ENCODE peak calls at places on chromosomes 3 and 15, in four cellular contexts. R is astrocyte, X is endodermal cell, U is HepG2. A is an unnamed sample.

GRCh38 chr3:127438951-127439350 is 151.1 kb upstream of the PRR20G start:
- DNase-seq in R (no peak), X (peak; percentile 24), U (no peak), A (no peak)

GRCh38 chr3:182807056-182807455 is 13.8 kb downstream of the ATP11B start:
- DNase-seq in R (no peak), X (no peak), U (no peak), A (no peak)

GRCh38 chr15:99928429-99928981 is 195.3 kb upstream of the LYSMD4 start:
- DNase-seq in R (peak; percentile 55), X (peak; percentile 79), U (no peak), A (peak; percentile 87)

GRCh38 chr15:66849393-66849745 is 147.3 kb downstream of the SMAD6 start:
- DNase-seq in R (no peak), X (peak; percentile 39), U (no peak), A (no peak)

GRCh38 chr15:68986292-68986691 is 28.2 kb upstream of the NOX5 start:
- DNase-seq in R (no peak), X (no peak), U (no peak), A (no peak)

GRCh38 chr3:30073622-30074021 is 532.8 kb upstream of the TGFBR2 start:
- DNase-seq in R (no peak), X (no peak), U (no peak), A (no peak)

GRCh38 chr15:64249406-64249805 is 86.6 kb upstream of the PPIB start:
- DNase-seq in R (peak; percentile 49), X (no peak), U (no peak), A (no peak)

GRCh38 chr3:15055019-15055557 is 10.0 kb downstream of the MRPS25 start:
- DNase-seq in R (peak; percentile 58), X (no peak), U (no peak), A (no peak)

GRCh38 chr3:45741742-45742141 is 52.5 kb downstream of the SACM1L start:
- DNase-seq in R (no peak), X (no peak), U (no peak), A (no peak)

GRCh38 chr3:34258271-34259015 is 460.0 kb downstream of the PDCD6IP start:
- DNase-seq in R (no peak), X (peak; percentile 70), U (no peak), A (no peak)

GRCh38 chr3:34256021-34256420 is 457.6 kb downstream of the PDCD6IP start:
- DNase-seq in R (no peak), X (no peak), U (no peak), A (no peak)

GRCh38 chr3:34254285-34254684 is 455.9 kb downstream of the PDCD6IP start:
- DNase-seq in R (no peak), X (no peak), U (no peak), A (no peak)

GRCh38 chr3:34260266-34260990 is 462.0 kb downstream of the PDCD6IP start:
- DNase-seq in R (peak; percentile 13), X (peak; percentile 89), U (peak; percentile 10), A (peak; percentile 29)

GRCh38 chr3:34256791-34257190 is 458.4 kb downstream of the PDCD6IP start:
- DNase-seq in R (no peak), X (no peak), U (no peak), A (no peak)
- H3K4me1 ChIP-seq in R (peaks cover 10% of the 10 kb centered on the region), X (peaks cover 14% of the 10 kb centered on the region), U (no peaks in the 10 kb centered on the region), A (peaks cover 11% of the 10 kb centered on the region)

GRCh38 chr15:36278219-36278618 is 301.2 kb upstream of the CDIN1 start:
- DNase-seq in R (no peak), X (peak; percentile 55), U (no peak), A (no peak)
- TF ChIP-seq CTCF in R (peak; percentile 16), X (peak; percentile 68), U (no peak), A (no peak)

DNA sequence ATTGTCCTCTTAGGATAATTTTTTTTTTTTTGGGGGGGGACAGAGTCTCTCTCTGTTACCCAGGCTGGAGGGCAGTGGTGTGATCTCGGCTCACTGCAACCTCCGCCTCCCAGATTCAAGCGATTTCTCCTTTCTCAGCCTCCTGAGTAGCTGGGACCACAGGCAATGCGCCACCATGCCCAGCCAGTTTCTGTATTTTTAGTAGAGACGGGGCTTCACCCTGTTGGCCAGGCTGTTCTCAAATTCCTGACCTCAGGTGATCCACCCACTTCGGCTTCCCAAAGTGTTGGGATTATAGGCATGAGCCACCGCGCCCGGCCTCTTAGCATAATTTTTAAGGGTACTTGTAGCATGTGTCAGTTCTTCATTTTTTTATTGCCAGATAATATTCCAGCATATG is 122.6 kb downstream of the FNDC3B start:
- DNase-seq in R (no peak), X (no peak), U (no peak), A (no peak)
- H3K36me3 ChIP-seq in R (no peaks in the 10 kb centered on the region), X (peaks cover 44% of the 10 kb centered on the region), U (peaks cover 9% of the 10 kb centered on the region), A (no peaks in the 10 kb centered on the region)

GRCh38 chr15:43873651-43874050 is 46.8 kb downstream of the WDR76 start:
- DNase-seq in R (no peak), X (no peak), U (no peak), A (no peak)

GRCh38 chr15:43879386-43880355 is 52.9 kb downstream of the WDR76 start:
- DNase-seq in R (no peak), X (no peak), U (no peak), A (peak; percentile 54)

GRCh38 chr15:43878466-43878865 is 51.7 kb downstream of the WDR76 start:
- DNase-seq in R (no peak), X (no peak), U (no peak), A (no peak)

GRCh38 chr15:43877371-43877770 is 50.6 kb downstream of the WDR76 start:
- DNase-seq in R (no peak), X (no peak), U (peak; percentile 27), A (no peak)

DNA sequence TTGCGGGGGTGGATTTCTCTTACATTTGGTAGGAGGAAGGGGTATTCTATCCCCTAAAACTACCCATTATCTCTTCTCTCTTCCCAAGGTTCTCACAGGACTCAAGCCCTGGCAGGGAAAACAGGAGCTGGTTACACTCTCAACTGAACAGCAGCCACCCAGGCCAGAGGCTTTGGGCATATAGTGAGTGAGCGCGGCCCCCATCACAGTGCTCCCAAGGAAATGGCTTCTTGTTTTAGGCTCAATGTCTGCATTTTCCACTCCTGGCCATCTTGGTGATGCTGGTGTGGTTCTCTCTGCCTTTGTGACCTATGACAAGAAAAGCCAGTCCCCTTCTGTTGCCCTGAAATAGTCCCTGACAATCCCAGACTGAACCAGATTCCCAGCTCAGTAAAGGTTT is 50.1 kb downstream of the WDR76 start:
- DNase-seq in R (no peak), X (no peak), U (no peak), A (no peak)
- H3K4me1 ChIP-seq in R (no peaks in the 10 kb centered on the region), X (no peaks in the 10 kb centered on the region), U (no peaks in the 10 kb centered on the region), A (peaks cover 67% of the 10 kb centered on the region)

DNA sequence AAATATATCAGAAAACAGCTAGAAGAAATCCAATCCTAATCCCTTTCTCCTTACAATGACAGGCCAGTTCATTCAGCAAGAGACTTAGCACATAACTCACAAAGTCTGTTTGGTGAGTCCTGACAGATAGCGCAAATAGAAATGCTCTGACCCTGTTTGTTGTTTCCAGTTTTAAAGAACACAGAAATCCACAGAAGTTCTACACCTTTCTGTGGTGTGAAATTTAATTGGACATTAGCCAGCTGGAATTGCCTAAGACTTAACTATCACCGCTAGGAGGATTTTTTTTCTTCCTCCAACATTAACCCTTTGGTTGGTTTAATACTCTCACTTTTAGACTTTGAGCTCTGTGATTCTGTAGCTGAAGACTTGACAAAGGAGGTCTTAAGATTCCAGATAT is 30.8 kb downstream of the HDC start:
- DNase-seq in R (no peak), X (no peak), U (no peak), A (no peak)
- TF ChIP-seq CTCF in R (no peak), X (peak; percentile 33), U (no peak), A (no peak)

GRCh38 chr3:130961458-130961857 is 65.2 kb downstream of the ASTE1 start:
- DNase-seq in R (no peak), X (no peak), U (no peak), A (no peak)
- H3K36me3 ChIP-seq in R (peaks cover 27% of the 10 kb centered on the region), X (peaks cover 50% of the 10 kb centered on the region), U (peaks cover 5% of the 10 kb centered on the region), A (peaks cover 51% of the 10 kb centered on the region)

DNA sequence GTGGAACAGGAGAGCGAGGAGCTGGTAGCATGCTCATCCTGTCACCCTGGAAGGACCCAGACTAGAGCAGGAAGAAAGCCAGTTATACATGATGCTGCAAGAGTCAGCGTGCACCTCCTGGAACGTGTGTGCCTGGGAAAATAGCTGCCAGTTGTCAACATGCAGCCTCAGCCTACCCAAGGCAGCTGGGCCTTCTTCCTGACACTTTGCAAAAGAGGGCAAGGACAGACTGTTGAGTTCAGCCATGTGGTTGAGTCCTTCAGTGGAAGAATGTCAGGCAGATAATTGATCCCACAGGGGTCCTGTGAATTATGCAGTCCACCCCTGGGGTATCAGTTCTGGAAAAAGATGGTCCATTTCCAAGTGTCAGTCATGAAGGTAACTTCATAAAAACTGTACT is 79.5 kb downstream of the ARNT2 start:
- DNase-seq in R (no peak), X (no peak), U (no peak), A (no peak)
- H3K4me1 ChIP-seq in R (peaks cover 65% of the 10 kb centered on the region), X (peaks cover 4% of the 10 kb centered on the region), U (peaks cover 50% of the 10 kb centered on the region), A (peaks cover 48% of the 10 kb centered on the region)

A was measured in left ventricle myocardium inferior.